ENCODE peak calls at places on chromosomes 1 and 21, in seven cellular contexts. One of them, this sample, is unnamed.

GRCh38 chr1:213779228-213779627 is 208.5 kb upstream of the PROX1 start:
- DNase-seq in stomach: no peak
- DNase-seq in lower lobe of right lung: no peak
- DNase-seq in Caco-2: no peak
- DNase-seq in Peyer's patch: no peak
- DNase-seq in PC-3: peak; percentile 95
- DNase-seq in K562: no peak
- DNase-seq in this sample: no peak

GRCh38 chr1:212118167-212118871 is 82.8 kb downstream of the DTL start:
- DNase-seq in Peyer's patch: no peak
- DNase-seq in K562: no peak
- DNase-seq in lower lobe of right lung: no peak
- DNase-seq in stomach: peak; percentile 55
- DNase-seq in PC-3: no peak
- DNase-seq in Caco-2: no peak
- DNase-seq in this sample: peak; percentile 59

GRCh38 chr1:188429385-188429784 is 1600.6 kb downstream of the PLA2G4A start:
- DNase-seq in K562: no peak
- DNase-seq in Caco-2: no peak
- DNase-seq in lower lobe of right lung: no peak
- DNase-seq in Peyer's patch: no peak
- DNase-seq in PC-3: no peak
- DNase-seq in stomach: no peak
- DNase-seq in this sample: no peak

GRCh38 chr21:46180778-46181391 is 3.4 kb downstream of the SPATC1L start:
- DNase-seq in stomach: no peak
- DNase-seq in Caco-2: no peak
- DNase-seq in PC-3: no peak
- DNase-seq in Peyer's patch: no peak
- DNase-seq in K562: no peak
- DNase-seq in lower lobe of right lung: no peak
- DNase-seq in this sample: no peak

GRCh38 chr1:194280463-194280862 is 1094.0 kb upstream of the B3GALT2 start:
- DNase-seq in Caco-2: no peak
- DNase-seq in Peyer's patch: no peak
- DNase-seq in stomach: no peak
- DNase-seq in PC-3: no peak
- DNase-seq in K562: no peak
- DNase-seq in lower lobe of right lung: no peak
- DNase-seq in this sample: no peak

GRCh38 chr1:223258751-223259177 is 105.2 kb downstream of the SUSD4 start:
- DNase-seq in Peyer's patch: no peak
- DNase-seq in lower lobe of right lung: no peak
- DNase-seq in Caco-2: no peak
- DNase-seq in stomach: peak; percentile 39
- DNase-seq in K562: peak; percentile 25
- DNase-seq in PC-3: peak; percentile 86
- DNase-seq in this sample: no peak

GRCh38 chr1:230266456-230266855 is 159.7 kb downstream of the PGBD5 start:
- DNase-seq in lower lobe of right lung: no peak
- DNase-seq in Peyer's patch: no peak
- DNase-seq in Caco-2: no peak
- DNase-seq in K562: no peak
- DNase-seq in stomach: no peak
- DNase-seq in PC-3: no peak
- DNase-seq in this sample: no peak

GRCh38 chr1:53367503-53368313 is 39.8 kb upstream of the LRP8 start:
- DNase-seq in lower lobe of right lung: no peak
- DNase-seq in Caco-2: no peak
- DNase-seq in PC-3: no peak
- DNase-seq in K562: peak; percentile 43
- DNase-seq in Peyer's patch: peak; percentile 36
- DNase-seq in stomach: peak; percentile 23
- DNase-seq in this sample: peak; percentile 80

GRCh38 chr21:17529648-17530047 is 16.8 kb downstream of the CXADR start:
- DNase-seq in Peyer's patch: no peak
- DNase-seq in stomach: no peak
- DNase-seq in K562: no peak
- DNase-seq in lower lobe of right lung: no peak
- DNase-seq in Caco-2: no peak
- DNase-seq in PC-3: no peak
- DNase-seq in this sample: no peak

GRCh38 chr1:227952374-227953021 is 4.8 kb upstream of the WNT9A start:
- DNase-seq in Peyer's patch: peak; percentile 45
- DNase-seq in lower lobe of right lung: peak; percentile 38
- DNase-seq in Caco-2: no peak
- DNase-seq in PC-3: no peak
- DNase-seq in stomach: peak; percentile 16
- DNase-seq in K562: no peak
- DNase-seq in this sample: no peak

GRCh38 chr1:198651685-198652400 is 13.0 kb downstream of the PTPRC start:
- DNase-seq in Caco-2: no peak
- DNase-seq in K562: no peak
- DNase-seq in PC-3: no peak
- DNase-seq in Peyer's patch: no peak
- DNase-seq in lower lobe of right lung: no peak
- DNase-seq in stomach: no peak
- DNase-seq in this sample: no peak

GRCh38 chr1:84174051-84174556 is 30.0 kb downstream of the PRKACB start:
- DNase-seq in lower lobe of right lung: no peak
- DNase-seq in K562: no peak
- DNase-seq in stomach: no peak
- DNase-seq in Caco-2: peak; percentile 26
- DNase-seq in PC-3: peak; percentile 85
- DNase-seq in Peyer's patch: no peak
- DNase-seq in this sample: no peak

GRCh38 chr1:52825868-52826267 is 16.7 kb upstream of the ZYG11A start:
- DNase-seq in lower lobe of right lung: no peak
- DNase-seq in Caco-2: no peak
- DNase-seq in K562: no peak
- DNase-seq in stomach: no peak
- DNase-seq in PC-3: peak; percentile 57
- DNase-seq in Peyer's patch: no peak
- DNase-seq in this sample: peak; percentile 32

GRCh38 chr1:24929091-24929875 is 793 bp downstream of the RUNX3 start:
- DNase-seq in Caco-2: no peak
- DNase-seq in stomach: no peak
- DNase-seq in lower lobe of right lung: peak; percentile 63
- DNase-seq in Peyer's patch: no peak
- DNase-seq in K562: no peak
- DNase-seq in PC-3: peak; percentile 13
- DNase-seq in this sample: peak; percentile 9

GRCh38 chr1:55611123-55611522 is 396.0 kb upstream of the USP24 start:
- DNase-seq in lower lobe of right lung: no peak
- DNase-seq in PC-3: no peak
- DNase-seq in K562: no peak
- DNase-seq in stomach: no peak
- DNase-seq in Peyer's patch: no peak
- DNase-seq in Caco-2: no peak
- DNase-seq in this sample: no peak

GRCh38 chr1:157199421-157199755 is 61.2 kb upstream of the ETV3 start:
- DNase-seq in PC-3: no peak
- DNase-seq in stomach: no peak
- DNase-seq in K562: no peak
- DNase-seq in lower lobe of right lung: no peak
- DNase-seq in Caco-2: no peak
- DNase-seq in Peyer's patch: no peak
- DNase-seq in this sample: no peak

GRCh38 chr1:9004031-9004730 is 22.0 kb downstream of the SLC2A7 start:
- DNase-seq in K562: no peak
- DNase-seq in stomach: no peak
- DNase-seq in PC-3: no peak
- DNase-seq in Caco-2: no peak
- DNase-seq in Peyer's patch: no peak
- DNase-seq in lower lobe of right lung: no peak
- DNase-seq in this sample: no peak

GRCh38 chr1:110012100-110012499 is 22.3 kb upstream of the STRIP1 start:
- DNase-seq in K562: no peak
- DNase-seq in Caco-2: no peak
- DNase-seq in stomach: no peak
- DNase-seq in lower lobe of right lung: no peak
- DNase-seq in PC-3: no peak
- DNase-seq in Peyer's patch: no peak
- DNase-seq in this sample: no peak

GRCh38 chr1:86419277-86419903 is 4.6 kb upstream of the CLCA2 start:
- DNase-seq in Peyer's patch: no peak
- DNase-seq in stomach: no peak
- DNase-seq in PC-3: peak; percentile 64
- DNase-seq in K562: peak; percentile 25
- DNase-seq in lower lobe of right lung: no peak
- DNase-seq in Caco-2: no peak
- DNase-seq in this sample: peak; percentile 43

GRCh38 chr1:38093569-38094520 is 47.3 kb upstream of the POU3F1 start:
- DNase-seq in Caco-2: no peak
- DNase-seq in stomach: no peak
- DNase-seq in K562: no peak
- DNase-seq in Peyer's patch: no peak
- DNase-seq in lower lobe of right lung: no peak
- DNase-seq in PC-3: no peak
- DNase-seq in this sample: no peak

GRCh38 chr21:31476551-31477120 is 132.6 kb upstream of the TIAM1 start:
- DNase-seq in stomach: no peak
- DNase-seq in lower lobe of right lung: no peak
- DNase-seq in PC-3: no peak
- DNase-seq in K562: no peak
- DNase-seq in Caco-2: no peak
- DNase-seq in Peyer's patch: no peak
- DNase-seq in this sample: peak; percentile 42

GRCh38 chr1:203765029-203765837 is at the start of gene LAX1:
- DNase-seq in PC-3: no peak
- DNase-seq in K562: no peak
- DNase-seq in Caco-2: no peak
- DNase-seq in Peyer's patch: no peak
- DNase-seq in lower lobe of right lung: no peak
- DNase-seq in stomach: peak; percentile 43
- DNase-seq in this sample: no peak

GRCh38 chr1:27601771-27602509 is 2.0 kb downstream of the AHDC1 start:
- DNase-seq in PC-3: peak; percentile 27
- DNase-seq in lower lobe of right lung: peak; percentile 57
- DNase-seq in stomach: peak; percentile 74
- DNase-seq in K562: no peak
- DNase-seq in Peyer's patch: no peak
- DNase-seq in Caco-2: no peak
- DNase-seq in this sample: peak; percentile 35

GRCh38 chr1:204578867-204579664 is 62.9 kb downstream of the MDM4 start:
- DNase-seq in lower lobe of right lung: no peak
- DNase-seq in Peyer's patch: no peak
- DNase-seq in PC-3: no peak
- DNase-seq in K562: no peak
- DNase-seq in Caco-2: no peak
- DNase-seq in stomach: peak; percentile 31
- DNase-seq in this sample: peak; percentile 69

GRCh38 chr1:150366416-150367296 is 2.7 kb downstream of the RPRD2 start:
- DNase-seq in K562: no peak
- DNase-seq in stomach: no peak
- DNase-seq in Peyer's patch: no peak
- DNase-seq in Caco-2: no peak
- DNase-seq in PC-3: peak; percentile 30
- DNase-seq in lower lobe of right lung: no peak
- DNase-seq in this sample: no peak

GRCh38 chr1:16374266-16374665 is 7.2 kb downstream of the SZRD1 start:
- DNase-seq in Caco-2: no peak
- DNase-seq in Peyer's patch: no peak
- DNase-seq in lower lobe of right lung: no peak
- DNase-seq in PC-3: no peak
- DNase-seq in stomach: no peak
- DNase-seq in K562: no peak
- DNase-seq in this sample: no peak
- TF ChIP-seq CTCF in Caco-2: no peak
- TF ChIP-seq CTCF in Peyer's patch: no peak
- TF ChIP-seq CTCF in lower lobe of right lung: no peak
- TF ChIP-seq CTCF in PC-3: no peak
- TF ChIP-seq CTCF in stomach: no peak
- TF ChIP-seq CTCF in K562: no peak
- TF ChIP-seq CTCF in this sample: no peak

GRCh38 chr1:164907666-164908065 is 348.7 kb downstream of the PBX1 start:
- DNase-seq in lower lobe of right lung: no peak
- DNase-seq in K562: no peak
- DNase-seq in PC-3: no peak
- DNase-seq in Peyer's patch: no peak
- DNase-seq in stomach: no peak
- DNase-seq in Caco-2: no peak
- DNase-seq in this sample: no peak

GRCh38 chr1:164914208-164914607 is 355.2 kb downstream of the PBX1 start:
- DNase-seq in Caco-2: no peak
- DNase-seq in PC-3: peak; percentile 38
- DNase-seq in stomach: no peak
- DNase-seq in Peyer's patch: no peak
- DNase-seq in lower lobe of right lung: no peak
- DNase-seq in K562: no peak
- DNase-seq in this sample: peak; percentile 87

DNA sequence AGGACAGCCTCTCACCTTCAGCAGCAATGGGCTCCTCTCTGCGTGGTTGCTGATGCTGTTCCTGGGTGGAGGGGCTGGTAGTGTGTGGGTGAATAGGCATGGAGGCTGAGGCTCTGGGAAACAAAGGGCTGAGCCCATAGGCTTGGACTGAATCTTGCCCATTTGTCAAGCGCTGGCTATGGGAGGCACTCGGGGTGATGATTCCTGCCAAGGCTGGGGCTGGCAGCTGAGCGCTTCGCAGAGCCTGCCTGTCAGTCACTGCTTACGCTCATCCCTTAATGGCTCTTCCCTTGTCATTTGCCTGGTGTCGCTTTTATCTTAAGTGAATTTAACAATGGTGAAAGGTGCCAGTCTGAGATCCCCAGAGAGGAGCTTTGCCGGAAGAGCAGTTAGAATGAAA is 353.3 kb downstream of the PBX1 start:
- DNase-seq in Caco-2: no peak
- DNase-seq in PC-3: no peak
- DNase-seq in stomach: no peak
- DNase-seq in Peyer's patch: no peak
- DNase-seq in lower lobe of right lung: no peak
- DNase-seq in K562: no peak
- DNase-seq in this sample: no peak
- H3K4me3 ChIP-seq in Caco-2: no peak overlapping the region
- H3K4me3 ChIP-seq in PC-3: no peak overlapping the region
- H3K4me3 ChIP-seq in stomach: no peak overlapping the region
- H3K4me3 ChIP-seq in Peyer's patch: no peak overlapping the region
- H3K4me3 ChIP-seq in lower lobe of right lung: no peak overlapping the region
- H3K4me3 ChIP-seq in K562: no peak overlapping the region
- H3K4me3 ChIP-seq in this sample: no peak overlapping the region

DNA sequence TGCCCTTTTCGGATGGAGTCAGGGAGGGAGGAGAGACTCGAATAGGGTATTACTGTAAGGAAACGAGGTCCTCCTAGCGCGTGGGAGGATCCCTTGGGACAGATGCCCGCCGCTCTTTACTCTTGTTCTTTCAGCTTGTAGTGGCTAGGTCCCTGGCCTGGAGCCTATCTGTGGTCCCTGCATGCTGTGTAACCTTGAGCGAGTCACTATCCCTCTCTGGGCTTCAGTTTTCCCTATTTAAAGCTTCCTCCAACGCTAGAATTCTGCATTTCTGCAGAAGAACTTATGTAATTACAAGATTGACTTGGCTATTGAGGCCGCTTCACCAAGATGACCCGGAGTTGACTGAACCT is 744 bp downstream of the MIER1 start:
- DNase-seq in lower lobe of right lung: no peak
- DNase-seq in PC-3: no peak
- DNase-seq in Caco-2: no peak
- DNase-seq in K562: no peak
- DNase-seq in stomach: no peak
- DNase-seq in Peyer's patch: no peak
- DNase-seq in this sample: no peak
- TF ChIP-seq CTCF in lower lobe of right lung: no peak
- TF ChIP-seq CTCF in PC-3: no peak
- TF ChIP-seq CTCF in Caco-2: no peak
- TF ChIP-seq CTCF in K562: no peak
- TF ChIP-seq CTCF in stomach: no peak
- TF ChIP-seq CTCF in Peyer's patch: no peak
- TF ChIP-seq CTCF in this sample: no peak

GRCh38 chr21:41947596-41948403 is 6.0 kb downstream of the C2CD2 start:
- DNase-seq in stomach: no peak
- DNase-seq in lower lobe of right lung: no peak
- DNase-seq in Peyer's patch: peak; percentile 28
- DNase-seq in PC-3: no peak
- DNase-seq in K562: no peak
- DNase-seq in Caco-2: no peak
- DNase-seq in this sample: no peak
- H3K4me3 ChIP-seq in stomach: no peak overlapping the region
- H3K4me3 ChIP-seq in lower lobe of right lung: no peak overlapping the region
- H3K4me3 ChIP-seq in Peyer's patch: no peak overlapping the region
- H3K4me3 ChIP-seq in PC-3: no peak overlapping the region
- H3K4me3 ChIP-seq in K562: no peak overlapping the region
- H3K4me3 ChIP-seq in Caco-2: no peak overlapping the region
- H3K4me3 ChIP-seq in this sample: no peak overlapping the region